ENCODE peak calls at places on chromosomes 4 and X, in ten cellular contexts. W, A, T, J, K, D, U, Y, P and L are unnamed samples.

GRCh38 chrX:42708222-42708621 is 69.7 kb downstream of the PPP1R2C start:
- DNase-seq in W (peak; percentile 68), A (no peak), T (peak; percentile 47), J (no peak), K (peak; percentile 57), D (no peak), U (no peak), Y (no peak), P (no peak), L (peak; percentile 53)

GRCh38 chr4:47830263-47831025 is 7.4 kb downstream of the CORIN start:
- DNase-seq in W (no peak), A (no peak), T (no peak), J (no peak), K (no peak), D (no peak), U (no peak), Y (no peak), P (no peak), L (no peak)

GRCh38 chr4:140163029-140163810 is 9.2 kb upstream of the MAML3 start:
- DNase-seq in W (peak; percentile 74), A (no peak), T (peak; percentile 81), J (no peak), K (peak; percentile 84), D (no peak), U (no peak), Y (no peak), P (no peak), L (peak; percentile 84)

GRCh38 chrX:145563159-145563558 is 254.5 kb upstream of the SLITRK2 start:
- DNase-seq in W (no peak), A (no peak), T (no peak), J (no peak), K (no peak), D (no peak), U (no peak), Y (no peak), P (no peak), L (no peak)

GRCh38 chr4:7323461-7323871 is 111.3 kb downstream of the PSAPL1 start:
- DNase-seq in W (no peak), A (no peak), T (no peak), J (no peak), K (no peak), D (no peak), U (no peak), Y (no peak), P (no peak), L (no peak)

GRCh38 chr4:182555997-182556418 is 312.8 kb downstream of the TENM3 start:
- DNase-seq in W (peak; percentile 73), A (no peak), T (peak; percentile 92), J (no peak), K (peak; percentile 84), D (peak; percentile 65), U (no peak), Y (no peak), P (no peak), L (peak; percentile 54)

GRCh38 chrX:38975368-38975767 is 174.1 kb downstream of the MID1IP1 start:
- DNase-seq in W (no peak), A (no peak), T (peak; percentile 7), J (no peak), K (peak; percentile 18), D (no peak), U (no peak), Y (no peak), P (no peak), L (peak; percentile 57)

GRCh38 chr4:141849778-141850177 is 213.4 kb downstream of the IL15 start:
- DNase-seq in W (no peak), A (no peak), T (peak; percentile 3), J (no peak), K (peak; percentile 33), D (no peak), U (no peak), Y (no peak), P (no peak), L (peak; percentile 7)